ENCODE peak calls at places on chromosomes 7 and 10, in ten cellular contexts. B, G, F, N, M, J, Q, O, C and X are unnamed samples.

GRCh38 chr10:17756557-17757208 is 4.7 kb downstream of the TMEM236 start:
- DNase-seq in N (no peak), Q (no peak), F (peak), M (no peak), G (no peak), C (no peak), B (no peak), J (no peak), O (no peak), X (no peak)

GRCh38 chr10:112671743-112672142 is 224.7 kb downstream of the VTI1A start:
- DNase-seq in M (no peak), J (no peak), F (no peak), O (no peak), C (no peak), Q (no peak), B (no peak), G (no peak), N (peak), X (no peak)

GRCh38 chr7:20748853-20749252 is 37.8 kb downstream of the SP8 start:
- DNase-seq in N (no peak), G (no peak), J (no peak), F (no peak), M (no peak), C (no peak), Q (no peak), B (no peak), O (no peak), X (no peak)

GRCh38 chr7:41821521-41822213 is 118.8 kb upstream of the INHBA start:
- DNase-seq in J (no peak), N (peak), M (no peak), G (no peak), C (no peak), O (no peak), B (no peak), Q (no peak), F (no peak), X (no peak)

GRCh38 chr7:32872421-32872820 is 19.1 kb downstream of the KBTBD2 start:
- DNase-seq in J (no peak), C (no peak), B (no peak), F (no peak), O (no peak), M (no peak), G (no peak), N (no peak), Q (no peak), X (no peak)

GRCh38 chr10:107611101-107611500 is 446.6 kb upstream of the SORCS1 start:
- DNase-seq in F (peak), M (no peak), B (no peak), N (no peak), G (no peak), J (no peak), O (no peak), C (no peak), Q (no peak), X (no peak)

GRCh38 chr10:103080891-103081581 is 112.0 kb downstream of the NT5C2 start:
- DNase-seq in M (no peak), C (no peak), J (no peak), Q (no peak), B (no peak), O (no peak), N (no peak), G (no peak), F (peak), X (no peak)

GRCh38 chr7:152887191-152887590 is 127.6 kb downstream of the ACTR3B start:
- DNase-seq in J (no peak), M (no peak), F (no peak), N (no peak), Q (no peak), G (no peak), C (no peak), B (no peak), O (no peak), X (no peak)

GRCh38 chr10:79149662-79150443 is 81.1 kb downstream of the ZMIZ1 start:
- DNase-seq in C (peak), F (peak), Q (no peak), O (peak), G (no peak), J (peak), B (no peak), M (no peak), N (peak), X (no peak)

GRCh38 chr10:52314007-52314821 is at the start of gene DKK1:
- DNase-seq in F (peak), M (peak), B (peak), N (peak), G (peak), Q (peak), C (peak), J (peak), O (peak), X (peak)

GRCh38 chr10:52313350-52314006 is 603 bp upstream of the DKK1 start:
- DNase-seq in G (no peak), O (no peak), J (peak), C (no peak), N (peak), F (no peak), M (no peak), Q (no peak), B (no peak), X (peak)

GRCh38 chr10:52312999-52313349 is 1.1 kb upstream of the DKK1 start:
- DNase-seq in Q (no peak), F (no peak), G (no peak), O (no peak), B (no peak), C (no peak), N (no peak), J (peak), M (no peak), X (no peak)

DNA sequence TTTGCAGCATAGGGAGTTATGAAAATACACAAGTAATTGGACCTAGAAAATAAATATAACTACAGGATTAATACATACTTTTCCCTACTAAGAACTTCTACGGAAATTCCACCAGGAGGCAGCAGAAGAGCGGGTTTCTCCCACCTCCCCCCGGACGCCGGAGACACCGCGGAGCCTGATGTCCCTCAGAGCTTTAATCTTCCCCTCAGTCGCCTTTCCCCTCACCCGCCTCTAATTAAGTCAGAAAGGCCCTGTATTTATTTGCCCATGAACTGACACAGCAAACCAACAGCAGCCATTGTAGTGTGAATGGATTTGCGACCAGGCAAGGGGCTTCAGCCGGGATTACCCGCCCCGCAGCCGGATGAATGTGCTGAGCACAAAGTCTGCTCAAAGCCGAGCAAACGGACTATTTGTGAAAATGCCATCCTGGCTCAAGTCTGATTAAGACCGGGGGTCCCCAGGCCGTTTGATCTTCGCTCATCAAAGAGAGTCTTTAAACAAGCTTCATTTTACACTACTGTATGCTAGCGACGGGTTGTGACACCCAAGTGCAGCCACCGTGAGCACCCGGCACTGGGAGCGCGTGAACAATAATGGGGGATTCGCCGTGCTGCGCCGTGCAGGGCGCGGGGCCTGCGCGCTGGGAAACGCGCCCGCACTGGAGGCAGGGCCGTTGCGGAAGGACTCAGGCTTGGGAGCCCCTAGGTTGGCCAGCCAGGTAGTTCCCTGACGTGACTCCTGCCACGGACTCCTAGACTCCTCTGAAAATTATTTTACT is 5.6 kb upstream of the DKK1 start:
- DNase-seq in O (peak), J (peak), G (no peak), Q (peak), C (peak), B (peak), M (peak), F (peak), N (peak), X (peak)
- TF ChIP-seq CTCF in O (peak), J (peak), G (peak), Q (peak), C (peak), B (peak), M (peak), F (peak), N (peak), X (peak)

GRCh38 chr7:156527458-156527890 is 113.1 kb upstream of the RNF32 start:
- DNase-seq in J (no peak), C (no peak), M (no peak), O (peak), B (no peak), N (no peak), G (no peak), F (no peak), Q (no peak), X (no peak)
- TF ChIP-seq CTCF in J (no peak), C (no peak), M (no peak), O (no peak), B (no peak), N (no peak), G (no peak), F (no peak), Q (no peak), X (no peak)

GRCh38 chr10:117537436-117537903 is 5.1 kb upstream of the EMX2 start:
- DNase-seq in B (no peak), J (no peak), C (no peak), F (no peak), N (no peak), M (peak), Q (no peak), G (no peak), O (no peak), X (peak)
- TF ChIP-seq CTCF in B (peak), J (peak), C (peak), F (peak), N (no peak), M (peak), Q (peak), G (peak), O (peak), X (peak)

GRCh38 chr7:26153246-26153822 is 1.3 kb downstream of the NFE2L3 start:
- DNase-seq in J (no peak), B (no peak), G (no peak), C (no peak), M (no peak), Q (no peak), O (no peak), F (no peak), N (no peak), X (no peak)

GRCh38 chr7:26157520-26158105 is 5.6 kb downstream of the NFE2L3 start:
- DNase-seq in G (no peak), M (no peak), Q (no peak), B (no peak), N (no peak), O (no peak), C (no peak), J (no peak), F (no peak), X (no peak)

GRCh38 chr7:26153823-26154783 is 2.1 kb downstream of the NFE2L3 start:
- DNase-seq in J (peak), O (no peak), F (no peak), C (no peak), B (no peak), M (no peak), Q (peak), G (no peak), N (no peak), X (no peak)

GRCh38 chr7:26156454-26157365 is 4.7 kb downstream of the NFE2L3 start:
- DNase-seq in N (peak), J (peak), Q (peak), F (peak), B (no peak), C (no peak), M (no peak), O (no peak), G (peak), X (no peak)

DNA sequence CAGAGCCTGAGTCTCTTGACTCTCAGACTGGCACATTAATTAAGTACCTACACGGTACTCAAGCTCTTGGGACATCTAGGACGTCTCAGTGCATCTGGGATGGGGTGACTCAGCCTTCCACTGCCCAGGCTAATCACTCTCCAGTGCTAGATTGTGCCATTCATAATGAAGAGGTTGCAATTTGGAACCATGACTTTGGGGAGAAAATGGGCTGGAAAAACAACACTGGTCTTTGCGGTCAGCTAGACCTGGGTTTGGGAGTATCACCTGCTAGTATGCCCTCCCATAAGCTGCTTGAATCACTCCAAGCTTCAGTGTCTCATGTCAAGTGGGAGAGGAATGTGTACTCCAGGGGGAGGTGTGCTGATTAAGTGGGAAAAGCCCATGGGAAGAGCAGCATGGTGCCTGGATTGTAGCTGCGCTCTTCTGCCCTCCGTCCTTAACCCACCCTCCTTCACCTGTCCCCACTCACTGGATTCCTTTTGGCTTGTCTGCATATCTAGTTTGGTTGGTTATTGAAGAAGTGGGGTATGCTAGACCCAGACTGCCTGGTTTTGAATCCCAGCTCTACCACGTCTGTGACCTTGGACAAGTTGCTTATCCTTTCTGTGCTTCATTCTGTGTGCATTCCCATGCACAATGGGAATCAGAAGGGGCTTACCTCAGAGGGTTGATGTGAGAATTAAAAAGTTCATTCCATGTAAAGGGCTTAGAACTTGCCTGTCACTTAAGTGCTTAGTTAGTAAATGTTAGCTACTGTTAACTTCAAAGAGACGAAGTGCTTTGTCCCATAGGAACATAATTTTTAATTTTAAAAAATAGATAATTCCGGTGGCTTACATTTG is 3.8 kb downstream of the NFE2L3 start:
- DNase-seq in J (peak), Q (peak), G (peak), B (no peak), O (no peak), C (no peak), F (peak), M (no peak), N (no peak), X (no peak)
- TF ChIP-seq CTCF in J (no peak), Q (no peak), G (no peak), B (no peak), O (no peak), C (no peak), F (no peak), M (no peak), N (no peak), X (no peak)